ENCODE peak calls at places on chromosomes 11 and 22, in eight cellular contexts. R is kidney, K is mesendoderm, Q is fibroblast of lung, W is stomach, O is adipocyte, A is mammary epithelial cell, X is IMR-90. G is an unnamed sample.

GRCh38 chr11:1204381-1205101 is 18.3 kb upstream of the MUC5B start:
- DNase-seq in O (no peak), R (peak; percentile 69), A (no peak), K (no peak), Q (no peak), X (no peak), W (no peak), G (no peak)

GRCh38 chr11:59708537-59708936 is 5.1 kb downstream of the OR10V1 start:
- DNase-seq in R (no peak), W (no peak), A (peak; percentile 27), O (peak; percentile 19), K (peak; percentile 4), X (peak; percentile 24), Q (peak; percentile 59), G (no peak)

GRCh38 chr11:70568504-70569172 is 170.3 kb downstream of the CTTN start:
- DNase-seq in W (no peak), R (peak; percentile 78), Q (peak; percentile 54), K (peak; percentile 93), A (peak; percentile 14), X (peak; percentile 24), O (peak; percentile 65), G (no peak)

GRCh38 chr11:88337342-88338222 is at the start of gene CTSC:
- DNase-seq in X (peak; percentile 87), W (peak; percentile 95), O (peak; percentile 96), K (peak; percentile 90), R (peak; percentile 98), Q (peak; percentile 91), A (peak; percentile 92), G (peak; percentile 50)

GRCh38 chr11:94785509-94785908 is 17.4 kb downstream of the AMOTL1 start:
- DNase-seq in W (no peak), A (no peak), O (no peak), R (no peak), X (no peak), K (peak; percentile 87), Q (no peak), G (no peak)

GRCh38 chr11:12390258-12390657 is 12.9 kb downstream of the PARVA start:
- DNase-seq in R (no peak), K (no peak), O (no peak), X (no peak), W (no peak), Q (no peak), A (no peak), G (no peak)

GRCh38 chr11:83326326-83326725 is 40.2 kb upstream of the CCDC90B start:
- DNase-seq in O (no peak), Q (no peak), R (no peak), K (peak; percentile 47), W (no peak), A (no peak), X (no peak), G (no peak)

GRCh38 chr11:108115495-108116140 is 5.7 kb upstream of the ACAT1 start:
- DNase-seq in R (peak; percentile 90), O (peak; percentile 76), W (peak; percentile 91), K (peak; percentile 22), X (peak; percentile 89), A (peak; percentile 86), Q (peak; percentile 87), G (peak; percentile 52)

GRCh38 chr11:86861810-86862209 is 61.5 kb downstream of the PRSS23 start:
- DNase-seq in O (no peak), K (no peak), A (no peak), R (no peak), Q (no peak), X (no peak), W (no peak), G (no peak)

GRCh38 chr11:129766858-129767604 is 48.6 kb upstream of the TMEM45B start:
- DNase-seq in W (peak; percentile 49), K (peak; percentile 65), R (no peak), Q (peak; percentile 29), O (peak; percentile 60), A (peak; percentile 17), X (peak; percentile 23), G (no peak)

GRCh38 chr22:25448435-25449051 is 115.9 kb upstream of the GRK3 start:
- DNase-seq in O (peak; percentile 67), R (no peak), W (no peak), X (peak; percentile 47), K (no peak), Q (peak; percentile 56), A (peak; percentile 12), G (no peak)

GRCh38 chr11:35235944-35236666 is 97.1 kb downstream of the CD44 start:
- DNase-seq in O (no peak), R (no peak), A (peak; percentile 89), K (no peak), X (no peak), Q (peak; percentile 90), W (peak; percentile 72), G (no peak)

GRCh38 chr11:74144592-74144991 is 26.2 kb downstream of the C2CD3 start:
- DNase-seq in A (no peak), W (no peak), K (no peak), R (no peak), X (no peak), Q (no peak), O (no peak), G (no peak)

GRCh38 chr11:5553347-5553746 is 5.0 kb upstream of the OR52H1 start:
- DNase-seq in R (no peak), O (peak; percentile 7), K (no peak), X (peak; percentile 10), Q (no peak), A (no peak), W (no peak), G (no peak)

GRCh38 chr11:3920148-3920852 is 64.8 kb downstream of the STIM1 start:
- DNase-seq in Q (peak; percentile 78), X (peak; percentile 67), K (no peak), R (no peak), A (peak; percentile 86), O (peak; percentile 86), W (peak; percentile 44), G (no peak)

GRCh38 chr11:61486779-61487178 is 21.8 kb upstream of the LRRC10B start:
- DNase-seq in X (no peak), Q (no peak), R (no peak), W (no peak), A (peak; percentile 77), K (no peak), O (no peak), G (no peak)

DNA sequence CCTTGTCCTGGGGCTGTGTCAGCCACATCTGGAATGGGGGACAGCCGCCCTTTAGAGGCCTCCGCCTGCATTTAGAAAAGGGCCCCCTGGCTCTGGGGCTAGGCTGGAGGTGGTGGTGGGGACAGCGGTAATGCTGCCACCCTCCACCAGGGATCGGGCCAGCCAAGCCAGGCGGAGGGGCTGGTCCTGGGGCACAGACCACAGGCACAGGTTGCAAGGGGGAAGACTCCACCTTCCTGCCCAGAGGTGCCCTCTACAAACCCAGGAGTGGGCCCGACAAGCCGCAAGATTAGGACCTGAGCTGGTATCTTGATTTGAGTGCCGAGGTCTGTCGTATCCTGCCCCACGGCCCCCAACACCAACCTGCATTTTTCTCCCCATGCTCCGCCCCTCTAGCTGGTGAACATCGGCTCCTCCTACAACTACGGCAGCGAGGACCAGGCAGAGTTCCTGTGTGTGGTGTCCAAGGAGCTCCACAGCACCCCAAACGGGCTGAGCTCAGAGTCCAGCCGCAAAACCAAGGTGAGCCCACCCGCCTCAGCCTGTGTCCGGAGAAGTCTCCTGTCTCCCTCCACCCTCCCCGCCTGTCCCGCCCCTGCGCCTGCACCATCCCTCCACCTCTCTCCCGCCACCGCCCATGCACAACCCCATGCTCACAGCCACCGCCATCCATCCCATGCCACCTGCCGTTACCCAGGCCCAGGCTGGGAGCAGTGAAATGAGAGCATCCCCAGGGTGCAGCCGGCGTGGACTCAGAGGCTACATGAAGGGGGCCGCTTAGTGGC is 7.6 kb downstream of the KCTD17 start:
- DNase-seq in O (no peak), R (peak; percentile 71), K (no peak), Q (no peak), A (no peak), W (no peak), X (no peak), G (no peak)
- H3K4me1 ChIP-seq in O (no peaks in the 10 kb centered on the region), R (no peaks in the 10 kb centered on the region), K (no peaks in the 10 kb centered on the region), Q (no peaks in the 10 kb centered on the region), A (no peaks in the 10 kb centered on the region), W (no peaks in the 10 kb centered on the region), X (no peaks in the 10 kb centered on the region), G (no peaks in the 10 kb centered on the region)

DNA sequence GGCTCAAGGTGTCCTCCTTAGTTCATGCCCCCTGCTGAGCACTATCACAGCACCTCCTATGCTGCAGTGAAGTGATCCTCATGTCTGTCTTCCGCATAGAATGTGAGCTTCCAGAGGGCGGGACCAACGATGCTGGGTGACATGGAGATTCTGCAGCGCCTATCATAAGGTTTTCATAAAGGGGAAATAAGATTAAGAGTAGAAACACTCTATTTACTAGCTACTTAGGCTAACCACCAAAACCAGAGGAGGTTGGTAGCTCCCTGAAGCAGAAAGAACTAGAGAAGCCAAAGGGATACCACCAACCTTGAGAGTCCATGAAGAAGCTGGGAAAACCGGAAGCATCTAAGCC is 39.3 kb upstream of the POU2AF1 start:
- DNase-seq in W (no peak), Q (no peak), R (no peak), X (no peak), A (no peak), K (no peak), O (no peak), G (no peak)
- H3K4me1 ChIP-seq in W (peaks cover 36% of the 10 kb centered on the region), Q (no peaks in the 10 kb centered on the region), R (peaks cover 27% of the 10 kb centered on the region), X (peaks cover 9% of the 10 kb centered on the region), A (no peaks in the 10 kb centered on the region), K (no peaks in the 10 kb centered on the region), O (peaks cover 10% of the 10 kb centered on the region), G (peaks cover 9% of the 10 kb centered on the region)

GRCh38 chr22:20946991-20947390 is 20.1 kb upstream of the AIFM3 start:
- DNase-seq in Q (no peak), X (no peak), A (no peak), K (no peak), O (no peak), R (no peak), W (no peak), G (no peak)

GRCh38 chr22:20948450-20948849 is 18.6 kb upstream of the AIFM3 start:
- DNase-seq in K (no peak), O (no peak), W (no peak), X (no peak), A (no peak), Q (no peak), R (peak; percentile 12), G (no peak)

GRCh38 chr22:20945578-20945934 is 21.5 kb upstream of the AIFM3 start:
- DNase-seq in R (peak; percentile 8), O (no peak), K (no peak), A (no peak), Q (no peak), X (no peak), W (no peak), G (no peak)

GRCh38 chr22:20944042-20944441 is 23.0 kb upstream of the AIFM3 start:
- DNase-seq in Q (no peak), K (no peak), R (no peak), X (no peak), W (no peak), A (no peak), O (no peak), G (no peak)

GRCh38 chr22:20946080-20946986 is 20.7 kb upstream of the AIFM3 start:
- DNase-seq in X (peak; percentile 34), O (peak; percentile 21), K (no peak), W (no peak), Q (peak; percentile 61), A (no peak), R (no peak), G (no peak)
- H3K4me1 ChIP-seq in X (peaks cover 6% of the 10 kb centered on the region), O (peaks cover 11% of the 10 kb centered on the region), K (no peaks in the 10 kb centered on the region), W (peaks cover 2% of the 10 kb centered on the region), Q (peaks cover 6% of the 10 kb centered on the region), A (peaks cover 34% of the 10 kb centered on the region), R (peaks cover 17% of the 10 kb centered on the region), G (peaks cover 19% of the 10 kb centered on the region)

DNA sequence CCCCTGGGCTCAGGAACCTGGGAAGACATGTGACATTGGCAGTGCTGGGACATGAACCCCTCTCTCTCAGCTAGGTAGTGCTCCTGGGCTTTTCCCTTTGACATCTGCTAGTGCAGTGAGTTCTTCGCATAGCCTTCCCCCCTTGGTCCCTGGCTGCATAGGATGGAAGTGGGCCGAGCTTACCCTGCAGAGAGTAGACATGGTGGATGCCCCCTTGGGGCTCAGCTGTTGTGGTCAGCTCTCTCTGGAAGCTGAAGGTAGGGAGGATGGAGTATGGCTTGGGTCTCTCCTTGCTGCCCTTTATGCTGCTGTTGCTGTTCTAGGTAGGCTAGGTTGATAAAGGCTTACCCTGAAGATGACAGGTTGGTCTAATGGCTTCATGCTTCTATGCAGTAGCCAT is 92.1 kb downstream of the ZBTB16 start:
- DNase-seq in K (no peak), W (no peak), R (no peak), A (no peak), X (no peak), O (no peak), Q (no peak), G (no peak)
- H3K4me1 ChIP-seq in K (no peaks in the 10 kb centered on the region), W (peaks cover 80% of the 10 kb centered on the region), R (peaks cover 39% of the 10 kb centered on the region), A (peaks cover 21% of the 10 kb centered on the region), X (no peaks in the 10 kb centered on the region), O (peaks cover 95% of the 10 kb centered on the region), Q (no peaks in the 10 kb centered on the region), G (no peaks in the 10 kb centered on the region)